ENCODE peak calls at places on chromosomes 2 and 18, in nine cellular contexts. One of them, this sample, is unnamed.

GRCh38 chr2:80075719-80076118 is 228.8 kb downstream of the LRRTM1 start:
- DNase-seq in nucleus accumbens: no peak
- DNase-seq in T-cell: no peak
- DNase-seq in endothelial cell of umbilical vein: no peak
- DNase-seq in memory B cell: no peak
- DNase-seq in GM12891: no peak
- DNase-seq in left colon: no peak
- DNase-seq in activated CD8-positive, alpha-beta memory T cell treated with anti-CD3 and anti-CD28 coated beads, Interleukin-2, amount 50 U/mL, for 48 hours: no peak
- DNase-seq in cardiac septum: no peak
- DNase-seq in this sample: no peak

GRCh38 chr2:16045653-16046352 is 105.5 kb downstream of the MYCN start:
- DNase-seq in nucleus accumbens: no peak
- DNase-seq in T-cell: no peak
- DNase-seq in endothelial cell of umbilical vein: no peak
- DNase-seq in memory B cell: no peak
- DNase-seq in GM12891: no peak
- DNase-seq in left colon: no peak
- DNase-seq in activated CD8-positive, alpha-beta memory T cell treated with anti-CD3 and anti-CD28 coated beads, Interleukin-2, amount 50 U/mL, for 48 hours: no peak
- DNase-seq in cardiac septum: no peak
- DNase-seq in this sample: no peak

GRCh38 chr18:62328775-62329525 is 3.8 kb downstream of the TNFRSF11A start:
- DNase-seq in nucleus accumbens: no peak
- DNase-seq in T-cell: no peak
- DNase-seq in endothelial cell of umbilical vein: peak
- DNase-seq in memory B cell: no peak
- DNase-seq in GM12891: no peak
- DNase-seq in left colon: no peak
- DNase-seq in activated CD8-positive, alpha-beta memory T cell treated with anti-CD3 and anti-CD28 coated beads, Interleukin-2, amount 50 U/mL, for 48 hours: no peak
- DNase-seq in cardiac septum: no peak
- DNase-seq in this sample: no peak

GRCh38 chr2:169034256-169034655 is 3.1 kb upstream of the ABCB11 start:
- DNase-seq in nucleus accumbens: no peak
- DNase-seq in T-cell: no peak
- DNase-seq in endothelial cell of umbilical vein: no peak
- DNase-seq in memory B cell: no peak
- DNase-seq in GM12891: no peak
- DNase-seq in left colon: no peak
- DNase-seq in activated CD8-positive, alpha-beta memory T cell treated with anti-CD3 and anti-CD28 coated beads, Interleukin-2, amount 50 U/mL, for 48 hours: no peak
- DNase-seq in cardiac septum: no peak
- DNase-seq in this sample: no peak

GRCh38 chr18:13934058-13934457 is 18.7 kb upstream of the MC2R start:
- DNase-seq in nucleus accumbens: no peak
- DNase-seq in T-cell: no peak
- DNase-seq in endothelial cell of umbilical vein: no peak
- DNase-seq in memory B cell: no peak
- DNase-seq in GM12891: no peak
- DNase-seq in left colon: no peak
- DNase-seq in activated CD8-positive, alpha-beta memory T cell treated with anti-CD3 and anti-CD28 coated beads, Interleukin-2, amount 50 U/mL, for 48 hours: no peak
- DNase-seq in cardiac septum: no peak
- DNase-seq in this sample: no peak

GRCh38 chr2:62287335-62287734 is 91.4 kb downstream of the B3GNT2 start:
- DNase-seq in nucleus accumbens: no peak
- DNase-seq in T-cell: no peak
- DNase-seq in endothelial cell of umbilical vein: no peak
- DNase-seq in memory B cell: no peak
- DNase-seq in GM12891: no peak
- DNase-seq in left colon: no peak
- DNase-seq in activated CD8-positive, alpha-beta memory T cell treated with anti-CD3 and anti-CD28 coated beads, Interleukin-2, amount 50 U/mL, for 48 hours: no peak
- DNase-seq in cardiac septum: no peak
- DNase-seq in this sample: no peak

GRCh38 chr2:107002735-107003134 is 116.8 kb upstream of the ST6GAL2 start:
- DNase-seq in nucleus accumbens: no peak
- DNase-seq in T-cell: no peak
- DNase-seq in endothelial cell of umbilical vein: no peak
- DNase-seq in memory B cell: no peak
- DNase-seq in GM12891: no peak
- DNase-seq in left colon: no peak
- DNase-seq in activated CD8-positive, alpha-beta memory T cell treated with anti-CD3 and anti-CD28 coated beads, Interleukin-2, amount 50 U/mL, for 48 hours: no peak
- DNase-seq in cardiac septum: no peak
- DNase-seq in this sample: no peak

GRCh38 chr18:44771957-44772917 is 91.5 kb downstream of the SETBP1 start:
- DNase-seq in nucleus accumbens: no peak
- DNase-seq in T-cell: no peak
- DNase-seq in endothelial cell of umbilical vein: no peak
- DNase-seq in memory B cell: no peak
- DNase-seq in GM12891: no peak
- DNase-seq in left colon: peak
- DNase-seq in activated CD8-positive, alpha-beta memory T cell treated with anti-CD3 and anti-CD28 coated beads, Interleukin-2, amount 50 U/mL, for 48 hours: no peak
- DNase-seq in cardiac septum: no peak
- DNase-seq in this sample: no peak

GRCh38 chr2:160562730-160563129 is 69.1 kb upstream of the RBMS1 start:
- DNase-seq in nucleus accumbens: no peak
- DNase-seq in T-cell: no peak
- DNase-seq in endothelial cell of umbilical vein: no peak
- DNase-seq in memory B cell: no peak
- DNase-seq in GM12891: no peak
- DNase-seq in left colon: no peak
- DNase-seq in activated CD8-positive, alpha-beta memory T cell treated with anti-CD3 and anti-CD28 coated beads, Interleukin-2, amount 50 U/mL, for 48 hours: no peak
- DNase-seq in cardiac septum: no peak
- DNase-seq in this sample: no peak

GRCh38 chr18:25253779-25254178 is 98.2 kb downstream of the ZNF521 start:
- DNase-seq in nucleus accumbens: no peak
- DNase-seq in T-cell: no peak
- DNase-seq in endothelial cell of umbilical vein: no peak
- DNase-seq in memory B cell: no peak
- DNase-seq in GM12891: no peak
- DNase-seq in left colon: no peak
- DNase-seq in activated CD8-positive, alpha-beta memory T cell treated with anti-CD3 and anti-CD28 coated beads, Interleukin-2, amount 50 U/mL, for 48 hours: no peak
- DNase-seq in cardiac septum: no peak
- DNase-seq in this sample: no peak

GRCh38 chr2:15750433-15750814 is 158.8 kb downstream of the DDX1 start:
- DNase-seq in nucleus accumbens: no peak
- DNase-seq in T-cell: no peak
- DNase-seq in endothelial cell of umbilical vein: no peak
- DNase-seq in memory B cell: no peak
- DNase-seq in GM12891: no peak
- DNase-seq in left colon: no peak
- DNase-seq in activated CD8-positive, alpha-beta memory T cell treated with anti-CD3 and anti-CD28 coated beads, Interleukin-2, amount 50 U/mL, for 48 hours: no peak
- DNase-seq in cardiac septum: no peak
- DNase-seq in this sample: no peak

GRCh38 chr2:8276071-8276470 is 405.8 kb upstream of the ID2 start:
- DNase-seq in nucleus accumbens: no peak
- DNase-seq in T-cell: no peak
- DNase-seq in endothelial cell of umbilical vein: no peak
- DNase-seq in memory B cell: no peak
- DNase-seq in GM12891: no peak
- DNase-seq in left colon: no peak
- DNase-seq in activated CD8-positive, alpha-beta memory T cell treated with anti-CD3 and anti-CD28 coated beads, Interleukin-2, amount 50 U/mL, for 48 hours: no peak
- DNase-seq in cardiac septum: no peak
- DNase-seq in this sample: no peak